ENCODE peak calls at places on chromosome 15, in five cellular contexts. One of them, this sample, is unnamed. For H3K4me1, the result is how much of the 10 kb centered on the place peaks cover.

GRCh38 chr15:58247803-58248503 is 109.8 kb downstream of the AQP9 start:
- DNase-seq in ascending aorta: peak
- DNase-seq in CD4-positive, CD25-positive, alpha-beta regulatory T cell: no peak
- DNase-seq in testis: peak
- DNase-seq in body of pancreas: peak
- DNase-seq in this sample: peak

GRCh38 chr15:51861557-51862350 is 32.3 kb downstream of the TMOD3 start:
- DNase-seq in ascending aorta: no peak
- DNase-seq in CD4-positive, CD25-positive, alpha-beta regulatory T cell: peak
- DNase-seq in testis: no peak
- DNase-seq in body of pancreas: no peak
- DNase-seq in this sample: no peak

GRCh38 chr15:67068724-67069400 is 3.5 kb downstream of the SMAD3 start:
- DNase-seq in ascending aorta: no peak
- DNase-seq in CD4-positive, CD25-positive, alpha-beta regulatory T cell: no peak
- DNase-seq in testis: no peak
- DNase-seq in body of pancreas: no peak
- DNase-seq in this sample: no peak

GRCh38 chr15:72306211-72306785 is 13.7 kb downstream of the CELF6 start:
- DNase-seq in ascending aorta: no peak
- DNase-seq in CD4-positive, CD25-positive, alpha-beta regulatory T cell: peak
- DNase-seq in testis: no peak
- DNase-seq in body of pancreas: no peak
- DNase-seq in this sample: no peak

GRCh38 chr15:70083423-70083822 is 14.3 kb downstream of the TLE3 start:
- DNase-seq in ascending aorta: no peak
- DNase-seq in CD4-positive, CD25-positive, alpha-beta regulatory T cell: no peak
- DNase-seq in testis: no peak
- DNase-seq in body of pancreas: no peak
- DNase-seq in this sample: no peak

GRCh38 chr15:29563112-29563511 is 259.2 kb downstream of the TJP1 start:
- DNase-seq in ascending aorta: no peak
- DNase-seq in CD4-positive, CD25-positive, alpha-beta regulatory T cell: no peak
- DNase-seq in testis: no peak
- DNase-seq in body of pancreas: no peak
- DNase-seq in this sample: no peak

GRCh38 chr15:66429117-66429516 is 42.4 kb downstream of the MAP2K1 start:
- DNase-seq in ascending aorta: no peak
- DNase-seq in CD4-positive, CD25-positive, alpha-beta regulatory T cell: no peak
- DNase-seq in testis: no peak
- DNase-seq in body of pancreas: no peak
- DNase-seq in this sample: no peak

GRCh38 chr15:62765916-62766315 is 276.6 kb upstream of the TPM1 start:
- DNase-seq in ascending aorta: no peak
- DNase-seq in CD4-positive, CD25-positive, alpha-beta regulatory T cell: no peak
- DNase-seq in testis: no peak
- DNase-seq in body of pancreas: no peak
- DNase-seq in this sample: no peak

GRCh38 chr15:67019069-67019468 is 46.3 kb upstream of the SMAD3 start:
- DNase-seq in ascending aorta: no peak
- DNase-seq in CD4-positive, CD25-positive, alpha-beta regulatory T cell: no peak
- DNase-seq in testis: no peak
- DNase-seq in body of pancreas: no peak
- DNase-seq in this sample: no peak

GRCh38 chr15:26179906-26180305 is 316.8 kb upstream of the ATP10A start:
- DNase-seq in ascending aorta: no peak
- DNase-seq in CD4-positive, CD25-positive, alpha-beta regulatory T cell: no peak
- DNase-seq in testis: peak
- DNase-seq in body of pancreas: no peak
- DNase-seq in this sample: no peak

GRCh38 chr15:95603802-95604201 is 726.7 kb upstream of the NR2F2 start:
- DNase-seq in ascending aorta: no peak
- DNase-seq in CD4-positive, CD25-positive, alpha-beta regulatory T cell: no peak
- DNase-seq in testis: no peak
- DNase-seq in body of pancreas: no peak
- DNase-seq in this sample: no peak

GRCh38 chr15:99502182-99502581 is 63.6 kb upstream of the MEF2A start:
- DNase-seq in ascending aorta: no peak
- DNase-seq in CD4-positive, CD25-positive, alpha-beta regulatory T cell: no peak
- DNase-seq in testis: no peak
- DNase-seq in body of pancreas: no peak
- DNase-seq in this sample: no peak

GRCh38 chr15:51621917-51622268 is 678 bp downstream of the DMXL2 start:
- DNase-seq in ascending aorta: no peak
- DNase-seq in CD4-positive, CD25-positive, alpha-beta regulatory T cell: no peak
- DNase-seq in testis: peak
- DNase-seq in body of pancreas: peak
- DNase-seq in this sample: peak

GRCh38 chr15:89362203-89363101 is 27.8 kb upstream of the POLG start:
- DNase-seq in ascending aorta: no peak
- DNase-seq in CD4-positive, CD25-positive, alpha-beta regulatory T cell: no peak
- DNase-seq in testis: no peak
- DNase-seq in body of pancreas: no peak
- DNase-seq in this sample: no peak

GRCh38 chr15:96345560-96346389 is 15.3 kb downstream of the NR2F2 start:
- DNase-seq in ascending aorta: no peak
- DNase-seq in CD4-positive, CD25-positive, alpha-beta regulatory T cell: no peak
- DNase-seq in testis: peak
- DNase-seq in body of pancreas: peak
- DNase-seq in this sample: peak

DNA sequence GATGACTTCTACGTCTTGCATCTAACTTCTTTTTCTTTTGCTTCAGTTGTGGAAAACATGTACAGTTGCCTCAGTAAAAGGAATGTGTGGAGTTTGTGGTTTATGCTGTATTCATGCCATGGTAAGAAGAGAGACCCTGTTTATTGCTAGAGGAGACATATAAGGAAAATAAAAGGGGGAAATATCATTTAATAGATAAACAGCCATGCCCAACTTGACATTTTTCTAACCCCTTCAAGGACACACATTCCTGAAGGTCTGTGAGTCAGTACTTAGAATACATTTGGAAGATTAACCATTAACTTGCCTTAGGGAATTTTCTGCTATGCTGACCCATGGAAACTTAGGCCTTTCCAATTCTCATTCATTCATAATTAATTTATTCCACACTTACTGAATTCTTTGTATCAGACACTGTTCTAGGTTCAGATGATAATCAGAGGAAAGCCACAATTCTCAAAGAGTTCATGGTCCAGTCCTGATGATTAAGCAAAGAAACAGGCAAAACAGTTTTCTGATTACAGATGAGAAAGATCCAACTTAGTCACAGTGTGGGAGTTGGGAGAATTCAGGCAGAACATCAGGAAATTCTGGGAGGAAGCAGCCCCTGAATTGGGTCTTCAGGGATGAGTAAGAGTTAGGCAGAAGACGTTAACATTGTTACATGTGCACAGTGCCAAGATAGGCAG is 329.8 kb upstream of the RASGRP1 start:
- DNase-seq in ascending aorta: no peak
- DNase-seq in CD4-positive, CD25-positive, alpha-beta regulatory T cell: no peak
- DNase-seq in testis: no peak
- DNase-seq in body of pancreas: no peak
- DNase-seq in this sample: no peak
- H3K4me1 ChIP-seq in ascending aorta: under half
- H3K4me1 ChIP-seq in CD4-positive, CD25-positive, alpha-beta regulatory T cell: under half
- H3K4me1 ChIP-seq in testis: under half
- H3K4me1 ChIP-seq in body of pancreas: under half
- H3K4me1 ChIP-seq in this sample: under half

DNA sequence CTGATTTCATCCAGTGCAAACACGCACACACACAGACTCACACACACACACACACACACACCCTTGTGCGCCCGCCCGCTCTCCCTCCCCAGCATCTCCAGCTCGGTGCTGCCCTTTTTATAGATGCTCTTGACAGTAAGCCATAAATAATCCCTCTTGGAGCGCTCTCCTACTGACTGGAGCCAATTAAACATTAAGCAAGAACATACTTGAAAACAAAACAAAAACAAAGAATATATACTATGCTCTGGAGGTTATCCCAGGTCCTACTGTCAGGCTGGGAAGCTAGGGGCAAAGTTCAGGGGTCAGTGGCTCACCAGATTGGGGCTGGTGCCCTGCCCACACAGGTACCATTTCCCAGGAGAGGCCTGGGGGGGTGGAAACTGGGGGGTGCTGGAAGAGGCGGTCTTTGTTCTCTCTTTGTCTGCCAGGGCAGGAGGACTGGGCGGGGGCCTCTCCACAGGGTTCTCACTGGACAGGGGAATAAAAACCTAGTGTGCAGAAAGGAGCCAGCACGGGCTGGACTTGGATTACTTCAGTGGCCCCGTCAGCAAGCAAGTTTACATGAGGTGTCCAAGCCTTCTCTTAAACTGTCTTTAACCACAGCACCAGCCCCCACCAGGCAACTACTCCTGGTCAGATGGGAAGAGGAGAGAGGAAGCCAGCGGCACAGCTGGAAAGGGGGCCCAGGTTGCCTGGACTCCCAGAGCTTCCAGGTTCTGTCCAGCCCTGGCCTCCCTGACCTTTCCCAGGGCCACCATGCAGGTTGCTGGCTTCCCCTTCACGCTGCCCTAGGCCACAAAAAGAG is 16.1 kb downstream of the BMF start:
- DNase-seq in ascending aorta: no peak
- DNase-seq in CD4-positive, CD25-positive, alpha-beta regulatory T cell: no peak
- DNase-seq in testis: peak
- DNase-seq in body of pancreas: peak
- DNase-seq in this sample: peak
- H3K4me1 ChIP-seq in ascending aorta: under half
- H3K4me1 ChIP-seq in CD4-positive, CD25-positive, alpha-beta regulatory T cell: under half
- H3K4me1 ChIP-seq in testis: half or more
- H3K4me1 ChIP-seq in body of pancreas: half or more
- H3K4me1 ChIP-seq in this sample: half or more

DNA sequence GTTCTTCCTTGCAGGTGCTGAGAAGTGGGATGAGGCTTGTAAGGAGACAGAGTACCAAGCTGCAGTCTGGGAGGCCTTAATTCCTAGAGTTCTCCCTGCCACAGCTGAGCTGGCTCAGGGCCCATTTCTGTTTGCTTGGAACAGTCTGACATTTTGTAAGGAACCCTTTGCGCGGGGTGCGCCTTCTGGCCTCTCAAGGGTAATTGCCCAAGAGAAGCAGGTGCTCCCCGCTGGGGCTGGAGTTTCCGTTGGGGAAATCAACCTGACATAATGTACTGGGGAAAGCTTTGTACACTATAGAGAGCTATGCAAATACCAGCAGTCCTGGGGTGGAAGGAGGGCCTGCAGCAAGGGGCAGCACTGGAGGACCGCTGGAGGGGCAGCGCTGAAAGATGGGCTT is 83.6 kb downstream of the HMG20A start:
- DNase-seq in ascending aorta: no peak
- DNase-seq in CD4-positive, CD25-positive, alpha-beta regulatory T cell: no peak
- DNase-seq in testis: peak
- DNase-seq in body of pancreas: peak
- DNase-seq in this sample: no peak
- H3K4me1 ChIP-seq in ascending aorta: under half
- H3K4me1 ChIP-seq in CD4-positive, CD25-positive, alpha-beta regulatory T cell: under half
- H3K4me1 ChIP-seq in testis: under half
- H3K4me1 ChIP-seq in body of pancreas: under half
- H3K4me1 ChIP-seq in this sample: under half

GRCh38 chr15:85616549-85616948 is 178.2 kb downstream of the KLHL25 start:
- DNase-seq in ascending aorta: no peak
- DNase-seq in CD4-positive, CD25-positive, alpha-beta regulatory T cell: no peak
- DNase-seq in testis: no peak
- DNase-seq in body of pancreas: no peak
- DNase-seq in this sample: no peak
- H3K4me1 ChIP-seq in ascending aorta: under half
- H3K4me1 ChIP-seq in CD4-positive, CD25-positive, alpha-beta regulatory T cell: under half
- H3K4me1 ChIP-seq in testis: under half
- H3K4me1 ChIP-seq in body of pancreas: half or more
- H3K4me1 ChIP-seq in this sample: under half

DNA sequence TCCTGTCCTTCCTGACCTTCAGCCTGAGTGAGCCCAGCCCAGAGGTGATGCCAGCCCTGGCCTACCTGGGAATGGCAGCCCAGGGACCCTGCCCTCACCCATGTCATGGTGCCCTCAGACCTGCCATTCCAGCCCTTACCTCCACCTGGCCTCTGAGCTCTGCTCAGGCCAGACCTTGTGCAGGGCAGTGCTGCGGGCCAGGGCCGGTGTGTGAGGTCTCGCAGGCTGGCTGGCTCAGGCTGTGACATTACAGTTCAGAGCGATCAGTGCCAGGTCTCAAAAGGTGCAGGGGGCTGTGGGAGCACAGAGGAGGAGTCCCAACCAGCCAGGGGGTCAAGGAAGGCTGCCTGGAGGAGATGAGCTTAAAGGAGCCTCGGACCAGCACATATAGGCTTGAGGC is 6.4 kb upstream of the CPLX3 start:
- DNase-seq in ascending aorta: no peak
- DNase-seq in CD4-positive, CD25-positive, alpha-beta regulatory T cell: no peak
- DNase-seq in testis: no peak
- DNase-seq in body of pancreas: no peak
- DNase-seq in this sample: no peak
- H3K4me1 ChIP-seq in ascending aorta: under half
- H3K4me1 ChIP-seq in CD4-positive, CD25-positive, alpha-beta regulatory T cell: under half
- H3K4me1 ChIP-seq in testis: under half
- H3K4me1 ChIP-seq in body of pancreas: under half
- H3K4me1 ChIP-seq in this sample: under half

DNA sequence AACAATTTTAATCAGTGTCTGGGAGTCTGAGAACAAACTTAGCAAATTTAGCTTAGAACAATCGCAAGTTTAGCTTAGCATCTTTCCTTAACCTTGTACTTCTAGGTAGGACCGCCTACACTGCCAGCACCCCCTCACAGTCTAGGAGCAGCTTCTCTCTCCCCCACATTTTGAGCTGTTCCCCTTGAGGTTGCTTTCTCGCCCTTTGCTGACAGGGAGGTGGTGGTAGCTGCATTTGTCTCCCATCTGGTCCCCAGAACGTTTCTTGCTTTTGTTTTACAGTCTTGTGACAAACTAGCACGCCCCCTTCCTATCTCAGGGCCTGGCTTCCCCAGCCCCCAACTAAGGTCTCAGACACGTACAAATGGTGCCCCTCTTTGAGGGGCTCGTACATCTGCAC is 27.4 kb downstream of the CRTC3 start:
- DNase-seq in ascending aorta: no peak
- DNase-seq in CD4-positive, CD25-positive, alpha-beta regulatory T cell: no peak
- DNase-seq in testis: no peak
- DNase-seq in body of pancreas: no peak
- DNase-seq in this sample: no peak
- H3K4me1 ChIP-seq in ascending aorta: under half
- H3K4me1 ChIP-seq in CD4-positive, CD25-positive, alpha-beta regulatory T cell: under half
- H3K4me1 ChIP-seq in testis: half or more
- H3K4me1 ChIP-seq in body of pancreas: half or more
- H3K4me1 ChIP-seq in this sample: half or more

This sample was measured in tibial artery.